ENCODE peak calls at places on chromosomes 7 and 10, in nine cellular contexts. Z is germinal center; D is stimulated activated CD4-positive, alpha-beta T cell treated with anti-CD3 and anti-CD28 coated beads, Interleukin-1b, Interleukin-23, amount 100 ng/mL, for 48 hours; H is T-helper 2 cell; U is tibial nerve; S is endothelial cell; F is T-helper 1 cell; O is stimulated activated CD8-positive, alpha-beta memory T cell treated with anti-CD3 and anti-CD28 coated beads, Interleukin-7, amount 100 ng/mL, for 1 hour; A is H9. N is an unnamed sample.

GRCh38 chr7:33862946-33863814 is 42.2 kb upstream of the BMPER start:
- DNase-seq in Z (no peak), D (no peak), H (no peak), U (peak), S (no peak), F (no peak), O (no peak), A (no peak), N (no peak)

GRCh38 chr7:155864271-155864985 is 52.2 kb upstream of the SHH start:
- DNase-seq in Z (no peak), D (no peak), H (no peak), U (no peak), S (no peak), F (no peak), O (no peak), A (peak), N (no peak)

GRCh38 chr7:98848918-98849317 is 20.9 kb downstream of the TMEM130 start:
- DNase-seq in Z (no peak), D (no peak), H (no peak), U (no peak), S (no peak), F (no peak), O (no peak), A (no peak), N (no peak)

GRCh38 chr10:14696763-14697321 is 77.9 kb downstream of the FAM107B start:
- DNase-seq in Z (no peak), D (no peak), H (no peak), U (no peak), S (no peak), F (no peak), O (no peak), A (no peak), N (no peak)

GRCh38 chr10:71921319-71922027 is 42.7 kb upstream of the CHST3 start:
- DNase-seq in Z (no peak), D (no peak), H (no peak), U (peak), S (no peak), F (no peak), O (no peak), A (no peak), N (peak)

GRCh38 chr7:118129037-118129436 is 54.9 kb upstream of the LSM8 start:
- DNase-seq in Z (no peak), D (no peak), H (no peak), U (no peak), S (no peak), F (no peak), O (no peak), A (no peak), N (no peak)

GRCh38 chr10:61757525-61758397 is 95.0 kb downstream of the CABCOCO1 start:
- DNase-seq in Z (no peak), D (no peak), H (no peak), U (no peak), S (no peak), F (no peak), O (no peak), A (no peak), N (peak)

GRCh38 chr7:138755331-138755747 is 42.5 kb upstream of the TMEM213 start:
- DNase-seq in Z (no peak), D (no peak), H (no peak), U (no peak), S (no peak), F (no peak), O (no peak), A (no peak), N (no peak)

GRCh38 chr10:77699080-77699645 is 61.6 kb upstream of the KCNMA1 start:
- DNase-seq in Z (no peak), D (no peak), H (no peak), U (no peak), S (no peak), F (no peak), O (no peak), A (no peak), N (no peak)

GRCh38 chr7:105876964-105877601 is 684 bp upstream of the ATXN7L1 start:
- DNase-seq in Z (peak), D (no peak), H (no peak), U (no peak), S (peak), F (no peak), O (no peak), A (peak), N (peak)

GRCh38 chr10:97069026-97069425 is 116.7 kb downstream of the SLIT1 start:
- DNase-seq in Z (no peak), D (no peak), H (no peak), U (no peak), S (no peak), F (no peak), O (no peak), A (no peak), N (no peak)

GRCh38 chr7:73976761-73977625 is 51.0 kb upstream of the ELN start:
- DNase-seq in Z (no peak), D (no peak), H (no peak), U (no peak), S (no peak), F (no peak), O (no peak), A (peak), N (no peak)

GRCh38 chr10:69786791-69787190 is 14.9 kb upstream of the COL13A1 start:
- DNase-seq in Z (no peak), D (no peak), H (no peak), U (no peak), S (peak), F (no peak), O (no peak), A (no peak), N (peak)

GRCh38 chr10:25556457-25556856 is 377.6 kb upstream of the MYO3A start:
- DNase-seq in Z (no peak), D (no peak), H (no peak), U (no peak), S (no peak), F (no peak), O (no peak), A (no peak), N (peak)

GRCh38 chr10:125205431-125205830 is 45.1 kb upstream of the CTBP2 start:
- DNase-seq in Z (no peak), D (no peak), H (no peak), U (no peak), S (no peak), F (no peak), O (no peak), A (no peak), N (no peak)

GRCh38 chr7:4111166-4111565 is 570.9 kb upstream of the FOXK1 start:
- DNase-seq in Z (no peak), D (no peak), H (no peak), U (no peak), S (no peak), F (no peak), O (no peak), A (no peak), N (no peak)

GRCh38 chr10:78950656-78951587 is 117.8 kb upstream of the ZMIZ1 start:
- DNase-seq in Z (no peak), D (no peak), H (no peak), U (no peak), S (no peak), F (no peak), O (no peak), A (no peak), N (no peak)

GRCh38 chr10:127018766-127019165 is 113.5 kb downstream of the DOCK1 start:
- DNase-seq in Z (no peak), D (no peak), H (no peak), U (no peak), S (no peak), F (no peak), O (no peak), A (no peak), N (no peak)

GRCh38 chr10:91824076-91824475 is 25.9 kb downstream of the TNKS2 start:
- DNase-seq in Z (no peak), D (no peak), H (no peak), U (no peak), S (no peak), F (no peak), O (no peak), A (no peak), N (no peak)

GRCh38 chr7:130740617-130741016 is 6.6 kb upstream of the KLF14 start:
- DNase-seq in Z (no peak), D (no peak), H (no peak), U (no peak), S (no peak), F (no peak), O (no peak), A (no peak), N (no peak)

GRCh38 chr10:94349327-94349726 is 13.4 kb downstream of the NOC3L start:
- DNase-seq in Z (no peak), D (no peak), H (no peak), U (no peak), S (no peak), F (no peak), O (no peak), A (no peak), N (no peak)

GRCh38 chr7:158103378-158103777 is 484.2 kb downstream of the PTPRN2 start:
- DNase-seq in Z (no peak), D (no peak), H (no peak), U (no peak), S (no peak), F (no peak), O (no peak), A (no peak), N (no peak)

GRCh38 chr7:101913876-101914275 is 96.5 kb downstream of the CUX1 start:
- DNase-seq in Z (no peak), D (no peak), H (no peak), U (no peak), S (no peak), F (no peak), O (no peak), A (no peak), N (no peak)

GRCh38 chr10:44516941-44517340 is 132.0 kb upstream of the CXCL12 start:
- DNase-seq in Z (no peak), D (no peak), H (no peak), U (no peak), S (no peak), F (no peak), O (no peak), A (no peak), N (no peak)

GRCh38 chr10:30565449-30565848 is 64.1 kb downstream of the LYZL2 start:
- DNase-seq in Z (no peak), D (no peak), H (no peak), U (no peak), S (no peak), F (no peak), O (no peak), A (no peak), N (no peak)